ENCODE peak calls at places on chromosomes 12 and 14, in nine cellular contexts. I, H, L, K, W, B, S, M and U are unnamed samples. For H3K9me3 and H3K27me3, the result is how much of the 10 kb centered on the place peaks cover.

GRCh38 chr14:105889666-105890473 is 363.5 kb downstream of the TMEM121 start:
- DNase-seq in L (no peak), H (no peak), I (peak), K (peak), M (peak), B (no peak), W (no peak), S (no peak), U (peak)

GRCh38 chr12:8609061-8609570 is 3.5 kb downstream of the AICDA start:
- DNase-seq in L (no peak), I (no peak), K (peak), W (peak), B (peak), H (no peak), M (no peak), S (no peak), U (peak)

GRCh38 chr12:2503762-2504161 is 291.0 kb upstream of the FKBP4 start:
- DNase-seq in M (no peak), H (no peak), I (no peak), S (no peak), K (no peak), B (no peak), L (peak), W (no peak), U (no peak)

GRCh38 chr12:123286997-123287396 is 15.3 kb upstream of the CDK2AP1 start:
- DNase-seq in M (no peak), S (no peak), W (no peak), H (no peak), I (no peak), B (no peak), L (no peak), K (no peak), U (peak)

GRCh38 chr14:35867280-35867629 is 41.1 kb downstream of the BRMS1L start:
- DNase-seq in M (no peak), I (no peak), B (no peak), L (no peak), H (no peak), W (no peak), K (no peak), S (no peak), U (no peak)

GRCh38 chr12:104378427-104378826 is 74.9 kb downstream of the EID3 start:
- DNase-seq in B (no peak), L (no peak), M (no peak), W (no peak), K (no peak), S (no peak), I (no peak), H (no peak), U (no peak)

GRCh38 chr14:96098309-96098998 is 59.3 kb downstream of the C14orf132 start:
- DNase-seq in M (no peak), K (peak), S (no peak), W (peak), I (peak), H (peak), B (peak), L (peak), U (peak)

GRCh38 chr14:67951529-67952120 is 132.0 kb downstream of the RAD51B start:
- DNase-seq in I (no peak), W (no peak), K (no peak), H (no peak), M (no peak), S (no peak), B (no peak), L (no peak), U (no peak)

GRCh38 chr12:70049596-70050360 is 193.5 kb upstream of the CNOT2 start:
- DNase-seq in S (no peak), H (no peak), W (peak), B (peak), I (no peak), K (no peak), L (no peak), M (peak), U (peak)

GRCh38 chr14:44027397-44027796 is 479.7 kb downstream of the FSCB start:
- DNase-seq in S (no peak), H (no peak), K (no peak), W (no peak), I (no peak), L (no peak), M (no peak), B (no peak), U (no peak)

GRCh38 chr14:26729851-26730250 is 132.0 kb upstream of the NOVA1 start:
- DNase-seq in B (no peak), I (no peak), S (no peak), K (no peak), M (no peak), W (no peak), H (no peak), L (no peak), U (no peak)

GRCh38 chr12:9798008-9798619 is 29.2 kb upstream of the KLRF1 start:
- DNase-seq in H (peak), L (peak), B (peak), W (peak), S (no peak), K (no peak), M (peak), I (no peak), U (peak)

GRCh38 chr14:32667287-32667686 is 271.4 kb upstream of the NPAS3 start:
- DNase-seq in L (no peak), W (no peak), I (no peak), M (no peak), S (no peak), H (no peak), B (no peak), K (no peak), U (no peak)

GRCh38 chr12:102962986-102963385 is 5.5 kb downstream of the ASCL1 start:
- DNase-seq in H (no peak), W (no peak), K (no peak), L (no peak), B (no peak), I (no peak), S (no peak), M (no peak), U (no peak)

GRCh38 chr12:25926536-25926935 is 31.9 kb upstream of the RASSF8 start:
- DNase-seq in W (no peak), K (no peak), L (no peak), B (no peak), S (no peak), I (no peak), M (no peak), H (no peak), U (no peak)

GRCh38 chr12:9736931-9737705 is 4.2 kb upstream of the CLECL1 start:
- DNase-seq in L (no peak), H (no peak), M (no peak), B (no peak), W (no peak), I (no peak), K (no peak), S (no peak), U (no peak)

GRCh38 chr12:6104027-6104426 is 20.4 kb downstream of the VWF start:
- DNase-seq in M (no peak), W (no peak), S (no peak), L (no peak), H (no peak), K (no peak), I (no peak), B (no peak), U (no peak)

GRCh38 chr12:46303039-46303666 is 34.3 kb upstream of the SLC38A1 start:
- DNase-seq in L (peak), M (peak), I (no peak), W (peak), S (no peak), H (peak), K (peak), B (peak), U (peak)

GRCh38 chr14:74015965-74016364 is 3.1 kb downstream of the ENTPD5 start:
- DNase-seq in W (no peak), M (no peak), B (no peak), S (no peak), I (no peak), K (no peak), L (no peak), H (no peak), U (no peak)

GRCh38 chr12:47757360-47757839 is 1.3 kb downstream of the RAPGEF3 start:
- DNase-seq in B (no peak), H (no peak), W (no peak), I (no peak), L (no peak), K (no peak), S (no peak), M (no peak), U (no peak)

GRCh38 chr12:27179399-27180214 is 64.5 kb upstream of the STK38L start:
- DNase-seq in L (no peak), H (no peak), W (peak), K (no peak), B (peak), S (no peak), M (no peak), I (no peak), U (no peak)

GRCh38 chr14:92967346-92967926 is 44.5 kb downstream of the CHGA start:
- DNase-seq in H (no peak), K (no peak), L (no peak), B (no peak), M (no peak), I (no peak), W (no peak), S (no peak), U (no peak)

GRCh38 chr12:6631549-6631961 is 4.2 kb downstream of the LPAR5 start:
- DNase-seq in S (no peak), L (peak), M (no peak), B (peak), K (no peak), W (no peak), H (peak), I (no peak), U (peak)

GRCh38 chr14:99566390-99567354 is 37.3 kb downstream of the CCDC85C start:
- DNase-seq in I (no peak), W (no peak), M (no peak), K (no peak), L (no peak), B (no peak), H (no peak), S (no peak), U (no peak)

GRCh38 chr12:7460375-7461259 is 16.7 kb upstream of the CD163L1 start:
- DNase-seq in K (peak), B (peak), H (no peak), W (peak), S (no peak), M (peak), L (peak), I (no peak), U (peak)

DNA sequence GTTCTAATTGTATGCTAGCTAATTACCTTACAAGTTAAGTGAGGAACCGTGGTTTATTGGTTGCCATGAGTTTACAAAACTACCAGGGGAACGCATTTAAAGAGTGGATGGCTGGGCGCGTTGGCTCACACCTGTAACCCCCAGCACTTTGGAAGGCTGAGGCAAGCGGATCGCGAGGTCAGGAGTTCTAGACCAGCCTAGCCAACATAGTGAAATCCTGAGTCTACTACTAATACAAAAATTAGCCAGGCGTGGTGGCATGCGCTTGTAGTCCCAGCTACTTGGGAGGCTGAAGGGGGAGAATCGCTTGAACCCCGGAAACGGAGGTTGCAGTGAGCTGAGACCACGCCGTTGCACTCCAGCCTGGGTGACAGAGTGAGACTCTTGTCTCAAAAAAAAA is 2.2 kb downstream of the EIF5 start:
- DNase-seq in L (no peak), M (no peak), K (no peak), B (no peak), W (no peak), I (no peak), S (no peak), H (no peak), U (no peak)
- H3K4me3 ChIP-seq in L (peak), M (peak), K (no peak), B (peak), W (no peak), I (peak), S (peak), H (no peak), U (peak)

DNA sequence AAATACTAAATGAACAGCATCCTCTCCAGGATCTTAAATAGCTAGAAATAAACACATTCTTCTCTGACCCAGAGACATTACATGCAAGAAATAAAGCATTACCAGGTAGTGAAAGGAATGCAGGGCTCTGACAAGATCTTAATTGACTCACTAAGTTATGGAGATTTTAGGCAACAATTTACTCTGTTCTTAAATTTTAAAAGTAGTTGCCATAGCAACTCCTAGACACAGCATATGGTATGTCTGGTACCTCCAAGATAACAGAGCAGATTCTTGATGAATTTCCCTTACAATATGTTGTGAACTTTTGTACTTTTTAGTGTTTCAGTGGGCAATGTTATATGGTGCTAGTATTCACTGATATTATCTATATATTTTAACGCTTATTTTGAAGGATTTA is 76.7 kb upstream of the G2E3 start:
- DNase-seq in B (no peak), M (no peak), K (no peak), W (peak), I (no peak), H (no peak), S (no peak), L (no peak), U (no peak)
- H3K9me3 ChIP-seq in B (under half), M (under half), K (under half), W (under half), I (under half), H (under half), S (under half), L (under half), U (under half)

GRCh38 chr12:66482880-66483279 is 180.6 kb downstream of the HELB start:
- DNase-seq in S (no peak), L (no peak), M (no peak), K (no peak), W (no peak), B (no peak), I (no peak), H (no peak), U (no peak)
- H3K27me3 ChIP-seq in S (under half), L (under half), M (under half), K (under half), W (under half), B (under half), I (under half), H (under half), U (under half)

DNA sequence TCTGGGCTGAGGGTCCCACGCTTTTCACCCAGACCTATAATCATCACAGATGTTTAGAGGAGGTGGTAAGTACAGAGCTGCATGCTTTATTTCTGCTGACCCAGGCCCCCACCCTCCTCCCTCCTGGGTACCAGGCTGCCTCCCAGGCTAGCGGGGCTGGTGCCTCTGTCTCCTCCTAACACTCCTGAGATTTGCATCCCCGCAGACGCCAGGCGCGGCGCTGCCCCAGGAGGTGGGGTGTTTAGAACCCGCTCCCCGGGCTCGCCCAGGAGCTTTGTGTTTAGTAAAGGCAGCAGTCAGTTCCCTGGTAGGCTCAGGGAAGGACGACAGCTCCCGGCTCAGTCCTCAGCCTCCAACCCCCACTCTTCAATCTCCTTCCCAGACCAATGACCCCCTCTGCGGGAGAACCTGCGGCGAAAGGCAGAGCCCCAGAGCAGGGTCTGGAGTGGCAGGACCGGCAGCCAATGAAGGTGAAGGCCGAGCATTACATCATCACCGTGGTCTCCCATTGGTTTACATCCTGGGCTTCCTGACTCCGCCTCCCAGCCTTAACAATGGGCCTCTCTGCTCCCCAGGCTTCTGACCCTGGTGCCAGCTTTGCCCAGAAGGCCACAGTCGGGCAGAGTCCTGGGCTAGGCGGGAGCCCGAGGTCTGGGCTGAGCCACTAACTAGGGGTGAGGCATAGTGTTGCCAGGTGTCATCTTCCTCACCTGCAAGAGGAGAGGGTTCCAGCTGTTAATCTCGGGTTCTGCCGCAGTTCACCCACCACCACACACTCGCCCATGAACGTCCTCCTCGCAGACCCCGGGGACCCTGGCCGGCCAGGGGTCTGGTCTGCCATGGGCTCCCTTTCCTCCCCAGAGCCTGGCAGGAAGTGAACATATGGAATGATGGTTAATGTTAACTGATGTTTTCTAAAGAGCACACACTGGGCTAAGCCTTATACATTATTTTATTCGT is 57.5 kb downstream of the CALM1 start:
- DNase-seq in S (no peak), I (peak), M (no peak), B (peak), K (peak), L (peak), W (peak), H (no peak), U (peak)
- H3K4me3 ChIP-seq in S (peak), I (no peak), M (no peak), B (no peak), K (peak), L (peak), W (peak), H (no peak), U (peak)

GRCh38 chr14:104245723-104246122 is 107.3 kb downstream of the KIF26A start:
- DNase-seq in I (no peak), L (no peak), K (no peak), W (no peak), S (no peak), H (no peak), B (no peak), M (no peak), U (no peak)
- H3K9me3 ChIP-seq in I (under half), L (under half), K (under half), W (under half), S (under half), H (under half), B (under half), M (under half), U (under half)

GRCh38 chr12:4864575-4864974 is 45.1 kb upstream of the KCNA1 start:
- DNase-seq in H (no peak), L (no peak), W (no peak), S (no peak), I (no peak), M (no peak), B (no peak), K (no peak), U (no peak)

GRCh38 chr12:4866288-4866687 is 43.4 kb upstream of the KCNA1 start:
- DNase-seq in I (no peak), B (peak), W (no peak), K (no peak), M (no peak), H (no peak), L (no peak), S (no peak), U (no peak)

GRCh38 chr12:4870423-4870822 is 39.3 kb upstream of the KCNA1 start:
- DNase-seq in K (no peak), I (no peak), H (no peak), L (no peak), W (no peak), B (no peak), S (no peak), M (no peak), U (no peak)

GRCh38 chr12:4865246-4865645 is 44.5 kb upstream of the KCNA1 start:
- DNase-seq in I (no peak), M (no peak), B (no peak), H (no peak), K (no peak), W (no peak), S (no peak), L (no peak), U (no peak)

DNA sequence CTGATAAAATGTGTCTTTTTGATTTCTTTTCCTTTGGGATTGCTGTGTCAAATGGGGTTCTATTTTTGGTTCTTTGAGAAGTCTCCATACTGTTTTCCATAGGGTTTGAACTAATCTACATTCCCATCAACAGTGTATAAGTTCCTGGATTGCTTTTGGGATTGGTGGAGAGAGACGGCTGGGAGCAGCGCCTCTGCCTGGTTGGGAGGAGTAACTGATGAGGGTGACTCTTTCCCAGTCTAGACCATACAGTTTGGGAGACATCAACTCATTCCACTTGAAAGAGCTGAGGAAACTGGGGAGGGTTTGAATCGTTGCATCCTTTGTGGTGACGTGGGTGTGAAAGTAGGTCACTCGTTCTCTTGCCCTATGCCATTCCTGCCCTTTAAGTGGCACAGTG is 42.3 kb upstream of the KCNA1 start:
- DNase-seq in I (no peak), H (no peak), B (no peak), M (no peak), W (no peak), S (no peak), L (no peak), K (no peak), U (no peak)
- H3K27me3 ChIP-seq in I (under half), H (under half), B (half or more), M (under half), W (under half), S (under half), L (half or more), K (half or more), U (half or more)

GRCh38 chr14:60640859-60641721 is 8.2 kb downstream of the SIX1 start:
- DNase-seq in M (no peak), S (no peak), L (no peak), H (no peak), K (no peak), I (no peak), B (no peak), W (no peak), U (peak)
- H3K4me3 ChIP-seq in M (no peak), S (no peak), L (no peak), H (no peak), K (peak), I (no peak), B (no peak), W (no peak), U (no peak)

GRCh38 chr14:43005807-43006206 is 1399.1 kb downstream of the LRFN5 start:
- DNase-seq in W (no peak), S (no peak), M (no peak), K (no peak), H (no peak), I (no peak), B (no peak), L (no peak), U (no peak)
- H3K9me3 ChIP-seq in W (under half), S (under half), M (under half), K (under half), H (under half), I (under half), B (under half), L (under half), U (half or more)

DNA sequence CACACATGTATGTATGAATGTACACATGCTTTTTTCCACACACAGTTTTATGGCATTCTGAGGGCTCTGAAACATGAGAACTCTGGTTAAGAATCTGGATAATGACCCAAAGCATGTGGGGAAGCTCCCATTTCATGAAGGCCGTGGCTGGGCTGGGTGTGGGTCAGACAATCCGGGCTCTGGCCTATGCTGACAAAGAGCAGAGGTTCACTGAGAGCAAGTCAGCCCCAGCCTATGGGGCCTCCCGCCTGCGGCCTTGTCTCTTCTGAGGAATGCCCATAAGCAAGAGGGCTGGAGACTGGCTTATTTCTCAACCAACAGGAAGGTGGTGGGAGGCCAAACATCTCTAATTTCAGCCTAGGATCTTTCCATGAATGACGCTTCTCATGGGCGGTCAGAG is 8.5 kb downstream of the MYH6 start:
- DNase-seq in L (no peak), K (no peak), B (peak), I (no peak), M (no peak), W (peak), S (no peak), H (no peak), U (no peak)
- H3K27me3 ChIP-seq in L (under half), K (under half), B (under half), I (under half), M (under half), W (under half), S (under half), H (under half), U (under half)